ENCODE peak calls at places on chromosomes 1 and 21, in four cellular contexts. One of them, this sample, is unnamed.

GRCh38 chr1:240823357-240823756 is 211.4 kb upstream of the GREM2 start:
- DNase-seq in neural crest cell: no peak
- DNase-seq in bronchial epithelial cell: no peak
- DNase-seq in GM23338: no peak
- DNase-seq in this sample: no peak

GRCh38 chr1:14982029-14982428 is 171.5 kb upstream of the TMEM51 start:
- DNase-seq in neural crest cell: no peak
- DNase-seq in bronchial epithelial cell: no peak
- DNase-seq in GM23338: no peak
- DNase-seq in this sample: no peak

GRCh38 chr1:15931884-15932283 is 44.0 kb downstream of the ZBTB17 start:
- DNase-seq in neural crest cell: no peak
- DNase-seq in bronchial epithelial cell: no peak
- DNase-seq in GM23338: no peak
- DNase-seq in this sample: no peak

GRCh38 chr1:221069178-221069903 is 190.1 kb downstream of the HLX start:
- DNase-seq in neural crest cell: no peak
- DNase-seq in bronchial epithelial cell: no peak
- DNase-seq in GM23338: no peak
- DNase-seq in this sample: no peak

GRCh38 chr1:218739426-218739825 is 394.3 kb downstream of the TGFB2 start:
- DNase-seq in neural crest cell: no peak
- DNase-seq in bronchial epithelial cell: no peak
- DNase-seq in GM23338: no peak
- DNase-seq in this sample: no peak

GRCh38 chr1:24501371-24502167 is 1.1 kb upstream of the RCAN3 start:
- DNase-seq in neural crest cell: no peak
- DNase-seq in bronchial epithelial cell: peak
- DNase-seq in GM23338: peak
- DNase-seq in this sample: peak

GRCh38 chr1:186082235-186082937 is 292.7 kb downstream of the TPR start:
- DNase-seq in neural crest cell: peak
- DNase-seq in bronchial epithelial cell: peak
- DNase-seq in GM23338: no peak
- DNase-seq in this sample: peak

GRCh38 chr1:17673335-17674075 is 81.6 kb upstream of the ACTL8 start:
- DNase-seq in neural crest cell: no peak
- DNase-seq in bronchial epithelial cell: no peak
- DNase-seq in GM23338: no peak
- DNase-seq in this sample: no peak

GRCh38 chr1:25922633-25923567 is 16.7 kb upstream of the STMN1 start:
- DNase-seq in neural crest cell: peak
- DNase-seq in bronchial epithelial cell: no peak
- DNase-seq in GM23338: peak
- DNase-seq in this sample: peak

GRCh38 chr1:30412241-30413110 is 310.9 kb downstream of the MATN1 start:
- DNase-seq in neural crest cell: no peak
- DNase-seq in bronchial epithelial cell: peak
- DNase-seq in GM23338: no peak
- DNase-seq in this sample: no peak

GRCh38 chr1:203278885-203279406 is 26.4 kb upstream of the BTG2 start:
- DNase-seq in neural crest cell: no peak
- DNase-seq in bronchial epithelial cell: peak
- DNase-seq in GM23338: no peak
- DNase-seq in this sample: no peak

GRCh38 chr1:3494321-3495308 is 40.1 kb downstream of the ARHGEF16 start:
- DNase-seq in neural crest cell: no peak
- DNase-seq in bronchial epithelial cell: no peak
- DNase-seq in GM23338: no peak
- DNase-seq in this sample: no peak

GRCh38 chr1:167057297-167057688 is 32.9 kb downstream of the GPA33 start:
- DNase-seq in neural crest cell: peak
- DNase-seq in bronchial epithelial cell: peak
- DNase-seq in GM23338: peak
- DNase-seq in this sample: no peak

GRCh38 chr1:77313491-77313890 is 31.7 kb downstream of the AK5 start:
- DNase-seq in neural crest cell: no peak
- DNase-seq in bronchial epithelial cell: peak
- DNase-seq in GM23338: peak
- DNase-seq in this sample: no peak

GRCh38 chr1:38608202-38608864 is 251.2 kb downstream of the RRAGC start:
- DNase-seq in neural crest cell: peak
- DNase-seq in bronchial epithelial cell: no peak
- DNase-seq in GM23338: peak
- DNase-seq in this sample: no peak

GRCh38 chr1:168621356-168621755 is 45.0 kb downstream of the XCL1 start:
- DNase-seq in neural crest cell: no peak
- DNase-seq in bronchial epithelial cell: no peak
- DNase-seq in GM23338: peak
- DNase-seq in this sample: no peak

GRCh38 chr1:222167111-222167510 is 380.8 kb downstream of the HHIPL2 start:
- DNase-seq in neural crest cell: peak
- DNase-seq in bronchial epithelial cell: peak
- DNase-seq in GM23338: peak
- DNase-seq in this sample: no peak

GRCh38 chr1:181604482-181604881 is 121.2 kb downstream of the CACNA1E start:
- DNase-seq in neural crest cell: no peak
- DNase-seq in bronchial epithelial cell: no peak
- DNase-seq in GM23338: no peak
- DNase-seq in this sample: no peak

GRCh38 chr1:166814611-166815010 is 24.7 kb upstream of the POGK start:
- DNase-seq in neural crest cell: no peak
- DNase-seq in bronchial epithelial cell: peak
- DNase-seq in GM23338: no peak
- DNase-seq in this sample: no peak

GRCh38 chr1:222579316-222579715 is 10.4 kb downstream of the TAF1A start:
- DNase-seq in neural crest cell: no peak
- DNase-seq in bronchial epithelial cell: no peak
- DNase-seq in GM23338: no peak
- DNase-seq in this sample: no peak

GRCh38 chr1:76862447-76862846 is 4.8 kb upstream of the ST6GALNAC5 start:
- DNase-seq in neural crest cell: no peak
- DNase-seq in bronchial epithelial cell: peak
- DNase-seq in GM23338: no peak
- DNase-seq in this sample: no peak

GRCh38 chr1:201826830-201827229 is 2.1 kb upstream of the IPO9 start:
- DNase-seq in neural crest cell: no peak
- DNase-seq in bronchial epithelial cell: peak
- DNase-seq in GM23338: peak
- DNase-seq in this sample: no peak

GRCh38 chr21:18759751-18760161 is 356.2 kb upstream of the TMPRSS15 start:
- DNase-seq in neural crest cell: no peak
- DNase-seq in bronchial epithelial cell: no peak
- DNase-seq in GM23338: no peak
- DNase-seq in this sample: no peak

GRCh38 chr1:160519542-160520435 is 3.3 kb downstream of the SLAMF6 start:
- DNase-seq in neural crest cell: no peak
- DNase-seq in bronchial epithelial cell: peak
- DNase-seq in GM23338: peak
- DNase-seq in this sample: no peak

This sample was measured in hypothalamus.